ENCODE peak calls at places on chromosomes 3 and 15, in seven cellular contexts. T is left ventricle myocardium inferior; V is thoracic aorta; U is CD4-positive, alpha-beta T cell; C is glutamatergic neuron; N is mesothelial cell of epicardium; O is H9. L is an unnamed sample.

GRCh38 chr3:23129817-23130216 is 73.3 kb upstream of the UBE2E2 start:
- DNase-seq in T (no peak), V (no peak), U (no peak), C (no peak), N (no peak), O (no peak), L (no peak)

GRCh38 chr3:140006331-140006730 is 71.3 kb downstream of the CLSTN2 start:
- DNase-seq in T (no peak), V (no peak), U (no peak), C (no peak), N (no peak), O (no peak), L (no peak)

GRCh38 chr15:31471731-31472430 is 145.2 kb downstream of the KLF13 start:
- DNase-seq in T (no peak), V (no peak), U (no peak), C (no peak), N (peak; percentile 30), O (peak; percentile 5), L (no peak)

GRCh38 chr3:61847784-61848462 is 286.6 kb downstream of the PTPRG start:
- DNase-seq in T (peak; percentile 71), V (peak; percentile 15), U (no peak), C (no peak), N (no peak), O (no peak), L (no peak)

GRCh38 chr15:47870956-47871625 is 153.8 kb downstream of the SEMA6D start:
- DNase-seq in T (no peak), V (no peak), U (no peak), C (no peak), N (no peak), O (no peak), L (no peak)

GRCh38 chr15:71125831-71126453 is 10.7 kb downstream of the THSD4 start:
- DNase-seq in T (no peak), V (no peak), U (no peak), C (peak; percentile 40), N (no peak), O (peak; percentile 70), L (no peak)

GRCh38 chr3:177694316-177694715 is 497.0 kb upstream of the TBL1XR1 start:
- DNase-seq in T (no peak), V (no peak), U (no peak), C (no peak), N (no peak), O (no peak), L (no peak)

GRCh38 chr3:172102883-172103310 is 63.5 kb downstream of the FNDC3B start:
- DNase-seq in T (no peak), V (no peak), U (no peak), C (no peak), N (no peak), O (no peak), L (no peak)

GRCh38 chr15:32867313-32867626 is 149.5 kb downstream of the GREM1 start:
- DNase-seq in T (no peak), V (no peak), U (no peak), C (no peak), N (no peak), O (no peak), L (no peak)

GRCh38 chr15:98442379-98442833 is 205.9 kb upstream of the IGF1R start:
- DNase-seq in T (no peak), V (no peak), U (peak; percentile 23), C (peak; percentile 78), N (peak; percentile 69), O (peak; percentile 75), L (no peak)

GRCh38 chr3:33023176-33024136 is 72.0 kb downstream of the CCR4 start:
- DNase-seq in T (no peak), V (no peak), U (no peak), C (no peak), N (no peak), O (no peak), L (no peak)

GRCh38 chr3:195542261-195542660 is 864 bp downstream of the PPP1R2 start:
- DNase-seq in T (no peak), V (no peak), U (no peak), C (no peak), N (no peak), O (no peak), L (no peak)

GRCh38 chr3:195546130-195546560 is 3.0 kb upstream of the PPP1R2 start:
- DNase-seq in T (no peak), V (peak; percentile 65), U (no peak), C (no peak), N (no peak), O (no peak), L (no peak)

GRCh38 chr3:195544634-195545033 is 1.5 kb upstream of the PPP1R2 start:
- DNase-seq in T (peak; percentile 48), V (no peak), U (no peak), C (no peak), N (no peak), O (no peak), L (no peak)

GRCh38 chr3:195542691-195543641 is at the start of gene PPP1R2:
- DNase-seq in T (peak; percentile 92), V (peak; percentile 64), U (peak; percentile 91), C (peak; percentile 96), N (peak; percentile 94), O (peak; percentile 90), L (peak; percentile 89)

DNA sequence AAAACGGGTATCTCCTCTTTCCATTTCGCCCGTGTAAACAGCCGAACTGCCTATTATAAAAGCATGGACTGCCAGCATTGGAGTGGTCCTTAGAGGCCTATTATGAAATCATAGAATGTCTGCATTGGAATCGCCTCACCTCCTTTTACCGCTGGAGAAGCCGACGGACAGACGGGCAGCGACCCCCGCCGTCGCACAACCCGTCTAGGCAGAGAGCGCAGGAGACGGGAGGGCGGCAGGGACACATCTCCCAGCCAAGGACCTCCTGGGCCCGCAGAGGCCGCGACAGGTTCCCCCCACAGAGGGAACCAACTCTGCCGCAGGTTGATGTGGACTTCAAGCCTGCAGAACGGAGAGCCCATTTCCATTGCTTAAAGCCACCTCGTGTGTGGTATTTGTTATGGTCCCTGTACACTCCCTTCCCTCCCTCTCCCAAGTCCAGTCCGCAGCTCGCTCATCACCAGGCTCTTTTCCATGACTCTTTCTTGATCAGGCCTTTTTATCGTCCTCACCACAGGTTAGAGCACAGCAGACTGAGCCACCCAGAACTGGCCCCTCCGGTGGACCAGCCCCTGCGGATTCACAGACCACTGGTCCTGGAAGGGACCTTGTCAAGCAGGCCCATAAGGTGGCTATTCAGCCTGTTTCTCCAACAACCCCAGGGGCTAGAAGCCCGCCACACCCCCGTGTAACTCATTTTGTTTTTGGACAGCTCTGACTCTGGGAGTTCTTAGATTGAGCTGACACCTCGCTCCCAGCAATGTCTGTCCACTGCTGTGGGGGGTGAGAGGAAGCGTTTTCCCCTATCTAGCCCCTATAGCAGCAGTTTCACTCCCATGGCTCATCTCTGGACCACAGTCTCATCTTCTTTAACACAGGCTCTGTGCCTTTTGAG is 764 bp upstream of the PPP1R2 start:
- DNase-seq in T (no peak), V (no peak), U (no peak), C (no peak), N (peak; percentile 56), O (peak; percentile 60), L (no peak)
- TF ChIP-seq CTCF in T (no peak), V (no peak), U (no peak), C (no peak), N (no peak), O (no peak), L (no peak)

GRCh38 chr15:94576889-94577533 is 345.6 kb downstream of the MCTP2 start:
- DNase-seq in T (no peak), V (no peak), U (no peak), C (peak; percentile 47), N (no peak), O (peak; percentile 67), L (no peak)
- TF ChIP-seq CTCF in T (peak; percentile 56), V (peak; percentile 28), U (peak; percentile 61), C (peak; percentile 83), N (no peak), O (peak; percentile 89), L (peak; percentile 71)

GRCh38 chr3:133821767-133822638 is 16.4 kb downstream of the SRPRB start:
- DNase-seq in T (peak; percentile 78), V (peak; percentile 43), U (no peak), C (no peak), N (no peak), O (peak; percentile 50), L (no peak)
- TF ChIP-seq CTCF in T (peak; percentile 55), V (no peak), U (no peak), C (no peak), N (no peak), O (peak; percentile 56), L (no peak)

DNA sequence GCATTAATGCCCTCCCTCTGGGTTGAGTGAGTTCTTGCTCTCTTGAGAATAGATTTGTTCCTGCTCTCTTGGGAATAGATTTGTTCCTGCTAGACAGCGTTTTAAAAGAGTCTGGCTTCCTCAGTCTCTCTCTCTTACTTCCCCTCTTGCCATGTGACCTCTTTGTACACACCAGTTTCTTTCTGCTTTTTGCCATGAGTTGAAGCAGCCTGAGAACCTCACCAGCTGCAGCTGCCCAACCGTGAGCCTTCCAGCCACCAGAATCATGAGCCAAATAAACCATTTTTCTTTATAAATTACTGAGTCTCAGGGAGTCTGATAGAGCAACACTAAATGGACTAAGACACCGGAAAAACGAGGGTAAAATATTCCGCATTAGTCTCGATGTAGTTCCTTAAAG is 253.6 kb downstream of the CNTN6 start:
- DNase-seq in T (no peak), V (no peak), U (no peak), C (no peak), N (no peak), O (no peak), L (no peak)
- TF ChIP-seq CTCF in T (no peak), V (no peak), U (no peak), C (no peak), N (no peak), O (no peak), L (no peak)

DNA sequence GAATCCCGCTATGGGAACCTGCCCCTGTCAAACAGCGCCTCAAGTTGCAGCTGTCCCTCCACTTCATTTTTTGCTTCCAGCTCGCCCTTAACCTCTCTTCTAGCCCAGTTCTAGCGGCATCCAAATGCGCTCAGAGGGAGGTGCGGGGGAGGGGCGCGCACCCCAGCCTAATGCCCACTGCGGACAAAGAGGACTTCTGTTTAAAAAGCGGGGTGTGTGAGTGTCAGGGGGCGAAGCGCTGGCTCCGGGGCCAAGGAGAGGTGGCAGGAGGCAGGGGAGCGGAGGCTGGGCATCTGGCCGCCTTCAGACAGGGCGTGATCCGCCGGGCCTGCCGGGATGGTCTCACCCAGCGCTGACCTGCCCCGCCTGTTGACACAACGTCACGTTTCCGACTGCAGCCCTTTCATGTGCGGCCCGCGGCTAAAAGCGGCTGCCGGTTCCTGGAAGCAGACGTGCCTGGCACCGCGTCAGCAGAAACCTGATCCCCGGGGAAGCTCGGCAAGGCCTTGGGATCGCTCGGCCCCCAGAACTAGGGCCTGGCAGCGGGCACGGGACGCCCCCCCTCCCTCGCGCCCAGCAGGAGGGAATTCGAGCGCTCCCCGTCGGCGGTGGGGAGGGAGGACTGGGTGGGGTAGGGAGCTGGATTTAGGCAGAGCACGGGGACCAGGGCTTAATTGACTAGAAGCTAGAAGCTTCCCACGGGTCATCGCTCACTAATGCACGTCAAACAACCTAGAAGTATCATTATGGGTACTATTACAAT is 7.6 kb downstream of the BHLHE40 start:
- DNase-seq in T (peak; percentile 97), V (peak; percentile 89), U (peak; percentile 53), C (peak; percentile 88), N (peak; percentile 90), O (peak; percentile 98), L (peak; percentile 95)
- TF ChIP-seq CTCF in T (no peak), V (no peak), U (no peak), C (no peak), N (no peak), O (no peak), L (no peak)